ENCODE peak calls at places on chromosomes 6 and 20, in nine cellular contexts. K, H, Q, A, B, X, E, P and R are unnamed samples.

GRCh38 chr6:37456816-37457560 is 24.0 kb downstream of the CMTR1 start:
- DNase-seq in H (no peak), E (no peak), X (no peak), K (peak), P (peak), B (no peak), Q (no peak), A (no peak), R (no peak)

GRCh38 chr6:126170875-126171489 is 168.9 kb upstream of the CENPW start:
- DNase-seq in A (no peak), K (no peak), P (peak), H (no peak), Q (peak), E (no peak), X (no peak), B (no peak), R (no peak)

GRCh38 chr6:105099371-105099770 is 80.4 kb downstream of the POPDC3 start:
- DNase-seq in B (no peak), H (no peak), X (no peak), Q (no peak), P (no peak), A (no peak), E (no peak), K (no peak), R (no peak)

GRCh38 chr6:113654396-113654795 is 202.7 kb upstream of the MARCKS start:
- DNase-seq in X (no peak), B (no peak), A (peak), Q (peak), H (peak), K (peak), E (no peak), P (peak), R (peak)

GRCh38 chr20:41309817-41310216 is 7.7 kb downstream of the ZHX3 start:
- DNase-seq in H (no peak), K (peak), P (peak), B (no peak), Q (no peak), A (no peak), E (no peak), X (no peak), R (no peak)

GRCh38 chr6:1608222-1608975 is 1.3 kb upstream of the FOXC1 start:
- DNase-seq in P (no peak), H (no peak), K (no peak), A (no peak), E (no peak), B (no peak), Q (no peak), X (no peak), R (no peak)

GRCh38 chr6:34512738-34513115 is 43.4 kb downstream of the SPDEF start:
- DNase-seq in B (no peak), H (peak), K (no peak), Q (no peak), P (no peak), X (peak), E (no peak), A (peak), R (no peak)

GRCh38 chr6:132188865-132189264 is 212.4 kb downstream of the MOXD1 start:
- DNase-seq in B (no peak), E (no peak), P (peak), K (peak), Q (no peak), H (no peak), X (no peak), A (no peak), R (no peak)

GRCh38 chr6:156698239-156699016 is 78.8 kb upstream of the ARID1B start:
- DNase-seq in K (no peak), Q (no peak), E (no peak), H (no peak), X (peak), B (no peak), A (no peak), P (no peak), R (no peak)

GRCh38 chr20:4592316-4593148 is 129.2 kb upstream of the PRND start:
- DNase-seq in P (peak), A (no peak), X (peak), B (no peak), Q (peak), K (peak), E (peak), H (no peak), R (peak)

GRCh38 chr20:10074513-10074912 is 39.7 kb downstream of the ANKEF1 start:
- DNase-seq in A (no peak), P (peak), E (no peak), B (no peak), Q (peak), K (peak), H (peak), X (no peak), R (no peak)

GRCh38 chr6:30075094-30075986 is at the start of gene RNF39:
- DNase-seq in A (no peak), Q (no peak), E (no peak), X (no peak), P (no peak), K (peak), H (no peak), B (no peak), R (no peak)

GRCh38 chr20:8144282-8145245 is 12.5 kb downstream of the PLCB1 start:
- DNase-seq in B (no peak), E (no peak), A (no peak), P (peak), K (no peak), X (no peak), Q (no peak), H (no peak), R (no peak)

GRCh38 chr6:87319271-87319987 is 3.0 kb upstream of the SMIM8 start:
- DNase-seq in E (no peak), H (no peak), X (no peak), P (no peak), B (no peak), Q (no peak), A (no peak), K (no peak), R (no peak)

GRCh38 chr20:63573739-63574131 is 304 bp downstream of the HELZ2 start:
- DNase-seq in A (no peak), E (no peak), Q (no peak), B (no peak), P (no peak), H (no peak), K (no peak), X (no peak), R (no peak)

GRCh38 chr6:158286413-158286812 is 25.9 kb upstream of the TULP4 start:
- DNase-seq in Q (no peak), B (no peak), H (no peak), E (no peak), A (no peak), X (no peak), K (no peak), P (no peak), R (no peak)

GRCh38 chr20:45372646-45373352 is 5.3 kb downstream of the TP53TG5 start:
- DNase-seq in P (no peak), X (peak), Q (no peak), E (peak), B (no peak), K (no peak), A (no peak), H (no peak), R (peak)

GRCh38 chr6:48183174-48183573 is 72.2 kb upstream of the PTCHD4 start:
- DNase-seq in H (no peak), K (no peak), E (no peak), Q (no peak), B (no peak), P (no peak), A (no peak), X (no peak), R (no peak)

GRCh38 chr6:108764580-108764950 is 83.7 kb upstream of the ARMC2 start:
- DNase-seq in E (no peak), H (peak), A (no peak), B (no peak), K (no peak), X (no peak), Q (no peak), P (no peak), R (no peak)

GRCh38 chr20:51067792-51068191 is 44.9 kb upstream of the KCNG1 start:
- DNase-seq in B (no peak), A (no peak), E (no peak), X (no peak), H (no peak), K (no peak), Q (no peak), P (no peak), R (no peak)

GRCh38 chr20:62741191-62741676 is 32.6 kb downstream of the NTSR1 start:
- DNase-seq in P (peak), H (no peak), K (no peak), A (peak), E (peak), B (no peak), X (peak), Q (no peak), R (no peak)

GRCh38 chr6:54681987-54682386 is 164.6 kb upstream of the FAM83B start:
- DNase-seq in Q (no peak), P (peak), H (no peak), E (no peak), B (no peak), X (no peak), K (no peak), A (no peak), R (no peak)

GRCh38 chr6:165664553-165665383 is 1.7 kb upstream of the PDE10A start:
- DNase-seq in Q (no peak), E (no peak), A (no peak), B (no peak), H (no peak), P (no peak), K (no peak), X (no peak), R (no peak)

GRCh38 chr6:167341665-167342655 is 17.1 kb downstream of the TTLL2 start:
- DNase-seq in H (no peak), K (no peak), A (no peak), E (no peak), P (no peak), B (no peak), X (no peak), Q (no peak), R (no peak)

GRCh38 chr6:22424196-22424595 is 127.4 kb upstream of the PRL start:
- DNase-seq in Q (no peak), B (no peak), E (no peak), H (no peak), A (no peak), X (no peak), P (peak), K (no peak), R (no peak)

GRCh38 chr6:96075826-96076225 is 60.1 kb downstream of the FUT9 start:
- DNase-seq in H (no peak), E (no peak), B (no peak), A (no peak), P (no peak), K (no peak), X (no peak), Q (no peak), R (no peak)

GRCh38 chr6:12601881-12602280 is 114.7 kb upstream of the PHACTR1 start:
- DNase-seq in H (no peak), K (no peak), Q (no peak), B (peak), P (no peak), A (no peak), E (no peak), X (no peak), R (no peak)

GRCh38 chr20:57680934-57681914 is 28.6 kb downstream of the PMEPA1 start:
- DNase-seq in E (no peak), P (no peak), A (no peak), X (peak), B (no peak), H (no peak), Q (no peak), K (no peak), R (no peak)

DNA sequence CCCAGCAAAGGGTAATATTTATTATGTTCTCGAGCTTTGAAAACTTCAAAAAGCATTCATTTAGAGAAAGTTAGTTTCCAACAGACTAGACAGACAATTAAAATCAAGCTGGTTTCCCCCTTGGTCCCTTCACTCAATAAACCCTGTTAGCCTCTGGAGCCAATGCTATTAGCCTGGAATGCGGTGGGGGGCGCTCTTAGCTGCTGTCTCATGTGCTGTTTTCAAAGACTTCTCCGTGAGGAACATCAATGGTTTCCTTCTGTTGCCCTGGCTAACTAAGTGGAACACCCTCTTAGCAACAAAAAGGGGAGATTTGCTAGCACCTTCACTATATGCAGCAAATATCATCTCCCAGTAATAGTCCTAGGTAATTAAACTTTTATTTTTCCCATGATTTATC is 86.4 kb downstream of the LY86 start:
- DNase-seq in B (no peak), K (no peak), Q (no peak), P (no peak), X (no peak), E (no peak), H (no peak), A (no peak), R (no peak)
- TF ChIP-seq CTCF in B (peak), K (no peak), Q (no peak), P (peak), X (no peak), E (no peak), H (no peak), A (peak), R (peak)

GRCh38 chr20:37904008-37904675 is 1.2 kb downstream of the VSTM2L start:
- DNase-seq in H (no peak), P (no peak), A (no peak), E (no peak), Q (no peak), X (no peak), B (no peak), K (no peak), R (no peak)

GRCh38 chr20:37903317-37904007 is 535 bp downstream of the VSTM2L start:
- DNase-seq in E (no peak), H (no peak), B (no peak), A (no peak), P (no peak), Q (peak), X (no peak), K (no peak), R (no peak)

GRCh38 chr20:37902504-37903313 is at the start of gene VSTM2L:
- DNase-seq in A (no peak), K (peak), X (peak), B (no peak), H (no peak), E (no peak), P (peak), Q (peak), R (no peak)

GRCh38 chr20:37901280-37901666 is 1.7 kb upstream of the VSTM2L start:
- DNase-seq in K (no peak), Q (no peak), E (no peak), B (no peak), A (no peak), P (no peak), H (no peak), X (no peak), R (no peak)

GRCh38 chr20:37901667-37902503 is 1.0 kb upstream of the VSTM2L start:
- DNase-seq in E (no peak), B (no peak), K (peak), H (no peak), A (no peak), X (no peak), P (peak), Q (peak), R (no peak)
- TF ChIP-seq CTCF in E (no peak), B (peak), K (no peak), H (no peak), A (peak), X (peak), P (peak), Q (peak), R (peak)

GRCh38 chr20:37907677-37908397 is 4.9 kb downstream of the VSTM2L start:
- DNase-seq in E (no peak), H (no peak), A (no peak), B (no peak), X (no peak), Q (peak), P (peak), K (peak), R (peak)

GRCh38 chr20:37911262-37911661 is 8.3 kb downstream of the VSTM2L start:
- DNase-seq in E (no peak), H (no peak), B (no peak), X (no peak), P (no peak), K (no peak), Q (no peak), A (no peak), R (no peak)

GRCh38 chr20:37907330-37907676 is 4.4 kb downstream of the VSTM2L start:
- DNase-seq in K (no peak), P (no peak), Q (no peak), A (no peak), H (no peak), X (no peak), B (no peak), E (no peak), R (no peak)

GRCh38 chr20:37904845-37905244 is 1.9 kb downstream of the VSTM2L start:
- DNase-seq in Q (no peak), A (no peak), H (no peak), P (no peak), E (no peak), X (no peak), K (no peak), B (no peak), R (no peak)

GRCh38 chr20:37905969-37906613 is 3.2 kb downstream of the VSTM2L start:
- DNase-seq in B (no peak), A (no peak), E (no peak), P (no peak), K (no peak), X (no peak), H (no peak), Q (no peak), R (no peak)
- TF ChIP-seq CTCF in B (no peak), A (no peak), E (no peak), P (no peak), K (no peak), X (no peak), H (no peak), Q (no peak), R (no peak)

DNA sequence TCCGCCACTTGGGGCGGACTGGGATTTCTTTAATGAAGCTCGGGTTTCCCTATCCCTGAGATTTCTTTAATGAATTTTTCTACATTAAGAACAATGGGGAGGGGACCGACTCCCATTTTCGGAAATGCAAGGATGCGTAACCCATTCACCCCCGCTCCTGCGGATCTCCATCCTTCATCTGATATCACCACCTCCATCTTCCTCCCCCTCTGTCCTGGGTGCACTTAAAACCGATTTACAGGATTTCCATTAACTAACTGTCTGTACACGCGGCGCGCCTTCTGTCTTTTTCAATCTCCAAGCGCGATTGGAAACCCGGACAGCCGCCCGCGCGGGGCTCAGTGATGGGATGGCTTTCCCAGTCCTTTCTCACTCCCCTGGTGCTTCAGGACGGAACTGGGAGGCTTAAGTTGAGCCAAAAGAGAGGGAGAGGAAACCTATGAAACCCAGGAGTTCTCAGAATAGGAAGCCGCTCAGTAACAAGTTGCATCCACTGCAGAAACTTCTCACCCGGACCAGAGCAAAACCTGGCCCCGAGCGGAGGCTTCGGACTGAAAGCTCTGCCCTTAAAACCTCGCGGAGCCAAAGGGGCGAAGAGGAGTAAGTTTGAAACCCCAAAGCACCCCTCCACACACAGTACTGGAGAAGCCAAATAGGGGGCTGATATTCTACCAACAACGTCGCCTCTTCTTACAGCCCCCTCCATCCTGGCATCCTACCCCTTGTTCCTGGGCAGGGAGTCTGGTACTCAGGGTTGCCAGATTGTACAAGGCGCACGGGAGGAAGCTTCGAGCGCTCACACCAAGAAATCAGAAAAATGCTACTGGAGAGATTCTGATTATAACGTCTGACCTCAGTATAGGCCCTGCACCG is 721 bp upstream of the COL12A1 start:
- DNase-seq in Q (no peak), H (peak), P (no peak), K (no peak), B (no peak), A (peak), E (no peak), X (peak), R (no peak)
- TF ChIP-seq CTCF in Q (no peak), H (peak), P (peak), K (no peak), B (no peak), A (peak), E (no peak), X (no peak), R (peak)